ENCODE peak calls at places on chromosomes 1 and 21, in four cellular contexts. C is GM12891, K is HL-60, M is GM12878. H is an unnamed sample.

GRCh38 chr1:236623371-236624166 is 19.3 kb upstream of the HEATR1 start:
- DNase-seq in C (no peak), K (no peak), M (no peak), H (no peak)

GRCh38 chr1:230321741-230322420 is 104.3 kb downstream of the PGBD5 start:
- DNase-seq in C (no peak), K (no peak), M (no peak), H (no peak)

GRCh38 chr21:37398697-37399096 is 32.1 kb downstream of the DYRK1A start:
- DNase-seq in C (no peak), K (no peak), M (no peak), H (no peak)

GRCh38 chr1:222736470-222736869 is 532 bp upstream of the FAM177B start:
- DNase-seq in C (no peak), K (no peak), M (no peak), H (no peak)

GRCh38 chr1:151739590-151740355 is 18.5 kb downstream of the RIIAD1 start:
- DNase-seq in C (no peak), K (no peak), M (no peak), H (no peak)

GRCh38 chr1:27057801-27058647 is 45.4 kb upstream of the TENT5B start:
- DNase-seq in C (no peak), K (no peak), M (no peak), H (no peak)

GRCh38 chr21:19781881-19782652 is 1216.1 kb upstream of the NCAM2 start:
- DNase-seq in C (no peak), K (no peak), M (no peak), H (no peak)

GRCh38 chr1:93021539-93022134 is 57.4 kb upstream of the MTF2 start:
- DNase-seq in C (peak), K (peak), M (no peak), H (peak)

GRCh38 chr1:155254714-155255242 is 505 bp downstream of the ENTREP3 start:
- DNase-seq in C (no peak), K (no peak), M (no peak), H (no peak)

GRCh38 chr21:34596561-34597271 is 18.2 kb downstream of the RCAN1 start:
- DNase-seq in C (no peak), K (no peak), M (no peak), H (no peak)

GRCh38 chr21:34594566-34595234 is 20.2 kb downstream of the RCAN1 start:
- DNase-seq in C (no peak), K (no peak), M (no peak), H (no peak)

GRCh38 chr21:34593954-34594531 is 20.9 kb downstream of the RCAN1 start:
- DNase-seq in C (no peak), K (no peak), M (no peak), H (no peak)

GRCh38 chr21:34593423-34593822 is 21.5 kb downstream of the RCAN1 start:
- DNase-seq in C (no peak), K (no peak), M (no peak), H (no peak)

GRCh38 chr21:34595457-34595856 is 19.5 kb downstream of the RCAN1 start:
- DNase-seq in C (no peak), K (no peak), M (no peak), H (no peak)
- TF ChIP-seq SPI1 in C (no peak), K (no peak), M (no peak), H (no peak)

GRCh38 chr1:62744594-62745577 is 39.0 kb upstream of the ATG4C start:
- DNase-seq in C (no peak), K (no peak), M (no peak), H (no peak)

GRCh38 chr1:62746809-62747138 is 37.2 kb upstream of the ATG4C start:
- DNase-seq in C (no peak), K (no peak), M (no peak), H (no peak)

DNA sequence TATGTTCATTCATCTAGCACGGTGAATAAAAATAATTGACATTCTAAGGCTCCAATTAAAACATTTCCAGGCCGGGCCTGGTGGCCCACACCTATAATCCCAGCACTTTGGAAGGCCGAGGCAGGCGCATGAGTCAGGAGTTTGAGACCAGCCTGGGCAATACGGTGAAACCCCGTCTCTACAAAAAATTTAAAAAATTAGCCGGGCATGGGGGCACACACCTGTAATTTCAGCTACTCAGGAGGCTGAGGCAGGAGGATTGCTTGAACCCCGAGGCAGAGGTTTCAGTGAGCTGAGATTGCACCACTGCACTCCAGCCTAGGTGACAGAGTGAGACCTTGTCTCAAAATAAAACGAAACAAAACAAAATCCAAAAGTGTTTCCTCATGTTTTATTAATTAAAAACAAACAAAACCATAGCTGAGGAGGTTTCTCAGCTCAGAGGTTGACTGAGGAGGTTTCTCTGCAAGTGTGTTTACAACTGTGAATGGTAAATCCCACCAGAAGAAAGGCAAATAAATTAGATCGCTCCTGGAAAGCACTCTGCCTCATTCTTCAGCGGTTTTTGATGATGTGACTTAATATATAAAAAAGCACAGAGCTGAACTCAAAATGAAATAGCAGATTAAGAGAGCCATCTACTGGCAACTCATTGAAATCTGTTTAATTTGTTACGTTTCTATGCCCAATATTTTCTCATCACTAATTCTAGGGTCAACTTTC is 37.7 kb upstream of the ATG4C start:
- DNase-seq in C (no peak), K (no peak), M (no peak), H (no peak)
- TF ChIP-seq SPI1 in C (no peak), K (no peak), M (no peak), H (no peak)

DNA sequence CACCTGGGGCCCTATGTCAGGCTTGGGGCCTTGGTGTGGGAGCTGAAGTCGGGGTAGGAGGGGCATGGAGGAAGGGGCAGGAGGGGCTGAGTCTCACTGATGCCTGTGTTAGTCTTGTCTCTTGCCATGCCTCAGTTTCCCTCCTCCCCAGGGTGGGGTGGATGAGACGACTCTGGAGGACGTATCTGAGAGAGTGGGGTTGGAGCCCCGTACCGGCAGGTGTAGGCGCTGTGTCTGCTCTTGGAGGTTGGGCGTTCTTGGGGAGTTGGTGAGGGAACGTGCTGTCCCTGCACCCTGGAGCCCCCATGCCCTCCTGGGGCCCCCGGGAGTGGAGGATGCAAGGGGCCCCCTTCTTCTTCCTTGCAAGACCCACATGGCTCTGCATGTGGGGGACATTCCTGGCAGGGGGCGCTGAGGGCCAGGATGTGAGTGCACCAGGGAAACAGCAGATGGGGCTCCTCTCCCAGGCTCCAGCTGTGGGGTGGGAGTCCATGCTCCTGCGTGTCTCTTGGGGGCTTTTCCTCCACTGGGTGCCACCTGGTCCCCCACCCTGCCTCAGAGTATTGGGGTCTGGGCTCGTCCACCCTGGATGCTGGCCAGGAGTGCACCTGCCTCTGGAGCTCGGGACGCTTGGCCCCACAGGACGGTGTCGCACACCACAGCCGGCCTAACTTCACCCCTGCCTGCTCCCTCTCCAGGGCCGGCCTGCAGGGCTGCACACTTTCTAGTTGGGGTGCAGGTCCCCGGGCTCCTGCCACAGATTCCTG is 1.4 kb upstream of the TNFRSF14 start:
- DNase-seq in C (peak), K (peak), M (no peak), H (peak)
- TF ChIP-seq SPI1 in C (no peak), K (no peak), M (no peak), H (no peak)

GRCh38 chr1:228852511-228853088 is 117.3 kb downstream of the RHOU start:
- DNase-seq in C (no peak), K (no peak), M (no peak), H (no peak)
- TF ChIP-seq SPI1 in C (no peak), K (no peak), M (no peak), H (no peak)

DNA sequence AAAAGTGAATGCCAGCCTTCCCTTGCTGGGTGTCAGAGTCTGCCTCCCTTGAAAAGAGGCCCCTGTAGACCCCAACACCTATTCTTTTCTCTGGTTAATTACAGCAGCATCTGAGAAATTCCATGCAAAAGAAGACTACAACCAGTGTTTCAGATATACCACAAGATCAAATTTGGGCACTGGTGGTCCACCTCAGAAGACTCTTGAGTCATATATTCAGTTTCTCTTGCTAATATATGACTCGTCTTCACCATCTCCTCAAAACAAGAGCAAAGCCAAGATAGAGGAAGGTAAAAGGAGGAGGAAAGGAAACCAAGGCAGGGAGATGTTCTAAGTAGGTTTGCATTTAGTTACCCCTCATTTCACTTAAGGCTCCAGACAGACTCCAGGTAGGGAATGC is 259.9 kb downstream of the ZNF648 start:
- DNase-seq in C (no peak), K (no peak), M (no peak), H (no peak)
- TF ChIP-seq SPI1 in C (no peak), K (no peak), M (no peak), H (no peak)

DNA sequence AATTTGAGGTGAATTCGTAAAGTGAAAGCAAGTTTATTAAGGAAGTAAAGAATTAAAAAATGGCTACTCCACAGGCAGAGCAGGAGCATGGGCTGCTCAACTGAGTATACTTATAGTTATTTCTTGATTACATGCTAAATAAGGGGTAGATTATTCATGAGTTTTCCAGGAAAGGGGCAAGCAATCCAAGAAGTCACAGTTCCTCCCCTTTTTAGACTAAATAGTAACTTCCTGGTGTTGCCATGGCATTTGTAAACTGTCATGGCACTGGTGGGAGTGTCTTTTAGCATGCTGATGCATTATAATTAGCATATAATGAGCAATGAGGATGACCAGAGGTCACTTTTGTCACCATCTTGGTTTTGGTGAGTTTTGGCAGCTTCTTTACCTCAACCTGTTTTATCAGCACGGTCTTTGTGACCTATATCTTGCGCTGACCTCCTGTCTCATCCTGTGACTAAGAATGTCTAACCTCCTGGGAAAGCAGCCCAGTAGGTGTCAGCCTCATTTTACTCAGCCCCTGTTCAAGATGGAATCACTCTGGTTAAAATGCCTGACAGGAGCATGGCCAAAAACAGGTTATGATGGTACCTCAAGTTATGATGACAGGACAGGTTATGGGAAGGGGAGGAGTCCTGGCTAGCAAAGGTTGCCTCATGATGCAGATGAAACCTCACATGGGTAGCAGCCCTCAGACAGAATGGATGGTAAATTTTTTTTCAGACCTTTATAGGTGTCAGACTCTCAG is 49.8 kb downstream of the SIPA1L2 start:
- DNase-seq in C (no peak), K (no peak), M (no peak), H (no peak)
- TF ChIP-seq SPI1 in C (no peak), K (no peak), M (no peak), H (no peak)

GRCh38 chr1:119646521-119647227 is 1.4 kb downstream of the ZNF697 start:
- DNase-seq in C (no peak), K (no peak), M (no peak), H (peak)
- TF ChIP-seq SPI1 in C (no peak), K (no peak), M (no peak), H (no peak)